ENCODE peak calls at places on chromosomes 11 and 22, in seven cellular contexts. A is heart right ventricle, E is stomach, D is tibial artery, H is GM12865, I is AG04450, J is A549. N is an unnamed sample.

GRCh38 chr11:103234974-103235373 is 125.7 kb downstream of the DYNC2H1 start:
- DNase-seq in A (no peak), E (no peak), D (no peak), H (no peak), I (peak), J (no peak), N (peak)

GRCh38 chr22:30948930-30949342 is 19.6 kb downstream of the MORC2 start:
- DNase-seq in A (no peak), E (no peak), D (no peak), H (no peak), I (no peak), J (peak), N (peak)

GRCh38 chr11:47904048-47904447 is 55.9 kb upstream of the NUP160 start:
- DNase-seq in A (no peak), E (no peak), D (no peak), H (no peak), I (no peak), J (no peak), N (peak)

GRCh38 chr22:46537221-46537945 is at the start of gene CELSR1:
- DNase-seq in A (no peak), E (peak), D (no peak), H (no peak), I (no peak), J (peak), N (peak)

GRCh38 chr11:65743928-65744698 is 23.5 kb upstream of the RNASEH2C start:
- DNase-seq in A (peak), E (peak), D (no peak), H (peak), I (no peak), J (peak), N (peak)

GRCh38 chr11:86519064-86519911 is 144.6 kb downstream of the CCDC81 start:
- DNase-seq in A (no peak), E (no peak), D (no peak), H (no peak), I (peak), J (peak), N (peak)

GRCh38 chr11:108897071-108897481 is 232.2 kb downstream of the DDX10 start:
- DNase-seq in A (no peak), E (no peak), D (no peak), H (no peak), I (no peak), J (no peak), N (no peak)

GRCh38 chr11:119592642-119593041 is 136.4 kb downstream of the NECTIN1 start:
- DNase-seq in A (no peak), E (no peak), D (peak), H (no peak), I (no peak), J (no peak), N (no peak)

GRCh38 chr11:94315664-94316063 is 11.3 kb downstream of the IZUMO1R start:
- DNase-seq in A (no peak), E (no peak), D (no peak), H (no peak), I (peak), J (no peak), N (peak)

GRCh38 chr11:116993599-116993998 is 104.6 kb downstream of the SIK3 start:
- DNase-seq in A (no peak), E (no peak), D (no peak), H (no peak), I (no peak), J (no peak), N (peak)

GRCh38 chr11:41250408-41250807 is 209.0 kb downstream of the LRRC4C start:
- DNase-seq in A (no peak), E (no peak), D (no peak), H (no peak), I (no peak), J (no peak), N (no peak)

GRCh38 chr11:41245184-41245583 is 214.3 kb downstream of the LRRC4C start:
- DNase-seq in A (peak), E (no peak), D (no peak), H (no peak), I (no peak), J (no peak), N (no peak)

GRCh38 chr11:41246399-41246745 is 213.1 kb downstream of the LRRC4C start:
- DNase-seq in A (no peak), E (no peak), D (no peak), H (no peak), I (no peak), J (no peak), N (no peak)

GRCh38 chr11:41245704-41246398 is 213.6 kb downstream of the LRRC4C start:
- DNase-seq in A (no peak), E (no peak), D (no peak), H (peak), I (no peak), J (no peak), N (no peak)
- TF ChIP-seq CTCF in A (peak), E (no peak), D (no peak), H (peak), I (no peak), J (no peak), N (no peak)

DNA sequence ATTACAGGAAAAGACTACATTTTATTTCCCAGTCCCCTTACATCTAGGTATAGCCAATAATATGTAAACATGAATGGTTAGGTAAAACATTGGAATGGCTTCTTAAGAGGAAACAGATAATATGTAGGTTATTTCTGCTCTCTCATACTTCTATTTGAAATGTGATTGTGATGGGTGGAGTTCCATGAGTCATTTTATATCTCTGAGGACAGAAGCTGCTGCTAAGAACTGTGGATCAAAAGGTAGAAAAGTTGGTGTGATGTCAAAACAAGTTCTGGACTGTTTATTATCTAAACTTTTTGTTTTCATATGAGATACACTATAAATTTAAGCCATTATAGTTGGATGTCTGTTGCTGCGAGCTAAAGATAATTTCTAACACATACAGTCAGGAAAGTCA is 799.4 kb upstream of the TENM4 start:
- DNase-seq in A (no peak), E (no peak), D (no peak), H (no peak), I (no peak), J (no peak), N (no peak)
- H3K4me3 ChIP-seq in A (no peak), E (no peak), D (no peak), H (no peak), I (no peak), J (no peak), N (no peak)

GRCh38 chr11:67428052-67429001 is at the start of gene RPS6KB2:
- DNase-seq in A (peak), E (peak), D (peak), H (peak), I (peak), J (peak), N (peak)
- TF ChIP-seq CTCF in A (no peak), E (no peak), D (no peak), H (no peak), I (no peak), J (no peak), N (no peak)

GRCh38 chr22:42327462-42328129 is 57.1 kb upstream of the TCF20 start:
- DNase-seq in A (no peak), E (no peak), D (no peak), H (no peak), I (no peak), J (no peak), N (no peak)

GRCh38 chr22:42330170-42330569 is 59.7 kb upstream of the TCF20 start:
- DNase-seq in A (no peak), E (no peak), D (no peak), H (no peak), I (no peak), J (no peak), N (no peak)

GRCh38 chr22:42330953-42331525 is 60.6 kb upstream of the TCF20 start:
- DNase-seq in A (no peak), E (no peak), D (no peak), H (peak), I (no peak), J (no peak), N (peak)

GRCh38 chr22:42328130-42328821 is 57.8 kb upstream of the TCF20 start:
- DNase-seq in A (no peak), E (no peak), D (no peak), H (no peak), I (no peak), J (no peak), N (no peak)

GRCh38 chr22:42329504-42329903 is 59.1 kb upstream of the TCF20 start:
- DNase-seq in A (no peak), E (no peak), D (no peak), H (no peak), I (no peak), J (no peak), N (no peak)
- H3K4me3 ChIP-seq in A (no peak), E (no peak), D (no peak), H (no peak), I (no peak), J (no peak), N (no peak)

GRCh38 chr22:43826142-43827093 is 14.3 kb upstream of the EFCAB6 start:
- DNase-seq in A (no peak), E (peak), D (peak), H (peak), I (no peak), J (peak), N (peak)
- TF ChIP-seq CTCF in A (peak), E (no peak), D (no peak), H (peak), I (peak), J (peak), N (peak)

GRCh38 chr11:74462009-74462408 is 5.3 kb downstream of the KCNE3 start:
- DNase-seq in A (peak), E (peak), D (peak), H (no peak), I (no peak), J (no peak), N (peak)
- H3K4me3 ChIP-seq in A (peak), E (peak), D (peak), H (no peak), I (no peak), J (no peak), N (no peak)

GRCh38 chr11:67194096-67194495 is 72.2 kb upstream of the GRK2 start:
- DNase-seq in A (no peak), E (no peak), D (no peak), H (no peak), I (no peak), J (no peak), N (no peak)

GRCh38 chr11:67197606-67198005 is 68.7 kb upstream of the GRK2 start:
- DNase-seq in A (no peak), E (no peak), D (no peak), H (no peak), I (no peak), J (no peak), N (no peak)

GRCh38 chr11:67199751-67200150 is 66.5 kb upstream of the GRK2 start:
- DNase-seq in A (no peak), E (no peak), D (no peak), H (no peak), I (no peak), J (no peak), N (no peak)

DNA sequence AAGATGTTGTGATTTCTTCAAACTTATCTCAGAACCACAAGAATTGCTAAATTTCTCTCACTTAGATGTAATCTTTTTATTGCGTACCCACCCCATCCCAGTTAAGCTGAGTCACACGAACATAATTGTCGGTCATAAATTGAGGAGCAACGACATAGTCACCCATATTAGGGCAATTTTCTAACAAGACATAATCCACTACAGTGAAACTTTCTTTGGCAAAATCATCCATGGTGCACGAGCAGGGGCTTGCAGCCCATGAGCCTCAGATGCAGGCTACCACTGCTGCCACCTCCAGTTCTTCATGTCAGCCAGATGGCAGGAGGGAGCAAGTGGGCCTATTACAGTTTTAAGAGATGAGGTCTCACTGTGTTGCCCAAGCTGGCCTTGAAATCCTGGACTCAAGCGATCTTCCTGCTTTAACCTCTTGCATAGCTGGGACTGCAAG is 70.3 kb upstream of the GRK2 start:
- DNase-seq in A (no peak), E (no peak), D (no peak), H (no peak), I (no peak), J (peak), N (peak)
- TF ChIP-seq CTCF in A (no peak), E (no peak), D (no peak), H (no peak), I (no peak), J (no peak), N (no peak)

DNA sequence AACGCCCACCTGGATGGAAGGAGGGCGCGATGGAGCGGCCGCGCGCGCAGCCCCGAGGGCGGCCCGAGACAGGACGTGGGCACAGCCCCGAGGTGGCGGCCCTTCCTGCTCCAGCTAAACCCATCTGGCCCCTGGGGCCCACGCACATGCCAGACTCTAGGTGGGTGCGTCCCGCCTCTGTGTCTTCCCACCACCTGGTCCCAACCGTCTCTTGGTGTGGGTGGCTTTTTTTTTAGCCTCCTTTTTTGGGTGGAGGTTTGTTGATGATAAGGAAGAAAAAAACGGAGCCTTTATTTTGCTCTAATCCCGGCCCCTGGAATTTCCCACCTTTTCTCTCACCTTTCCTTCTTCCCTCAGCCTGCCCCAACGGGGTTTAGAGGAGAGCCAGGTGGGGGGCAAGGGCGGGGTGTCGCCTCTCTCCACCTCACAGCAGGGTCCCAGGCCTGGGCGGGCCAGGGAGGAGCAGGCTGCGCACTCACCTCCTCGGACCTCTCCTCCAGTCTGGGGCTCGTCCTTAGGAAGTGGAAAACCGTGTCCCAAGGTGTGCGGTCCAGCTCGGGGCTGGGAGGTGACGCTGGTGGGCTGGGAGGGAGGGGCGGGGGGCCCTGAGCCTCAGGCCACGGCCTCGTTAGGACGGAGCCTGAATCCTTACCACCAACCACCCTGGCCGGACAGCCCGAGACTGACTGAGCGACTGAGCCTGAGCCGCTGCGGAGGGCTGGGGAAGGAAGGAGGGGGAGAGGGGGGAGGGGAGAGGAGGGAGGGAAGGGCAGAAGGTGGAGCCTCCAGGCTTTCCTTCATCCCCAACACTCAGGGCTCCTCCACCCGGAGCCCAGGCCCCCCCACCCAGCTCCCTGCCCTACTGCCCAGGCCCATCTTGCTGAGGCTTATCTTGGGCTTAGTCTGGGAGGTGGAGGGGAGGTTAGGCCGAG is at the start of gene SOX10:
- DNase-seq in A (no peak), E (no peak), D (no peak), H (no peak), I (no peak), J (no peak), N (no peak)
- H3K4me3 ChIP-seq in A (no peak), E (peak), D (no peak), H (no peak), I (no peak), J (no peak), N (no peak)

DNA sequence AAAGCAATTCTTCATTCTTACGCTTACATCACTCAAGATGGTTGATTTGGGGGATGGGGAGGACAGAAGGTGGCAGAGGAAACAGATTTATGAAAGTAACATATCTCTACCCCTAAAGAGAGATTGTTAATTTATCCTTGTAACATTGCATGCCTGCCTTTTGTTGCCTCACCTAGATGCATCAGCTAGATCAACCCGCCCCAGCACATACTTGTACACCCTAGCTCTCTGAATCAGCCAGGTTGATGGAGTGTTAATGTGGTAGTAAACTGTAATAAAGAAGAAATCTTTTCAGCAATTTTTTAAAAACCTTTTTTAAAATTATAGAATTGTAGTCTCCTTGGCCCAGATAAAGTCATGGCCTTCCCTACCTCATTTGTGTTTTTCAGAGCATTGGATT is 51.5 kb downstream of the EXT2 start:
- DNase-seq in A (no peak), E (no peak), D (no peak), H (no peak), I (no peak), J (no peak), N (no peak)
- TF ChIP-seq CTCF in A (no peak), E (no peak), D (no peak), H (no peak), I (no peak), J (no peak), N (no peak)

GRCh38 chr11:130040281-130040940 is 29.3 kb upstream of the APLP2 start:
- DNase-seq in A (no peak), E (no peak), D (no peak), H (no peak), I (no peak), J (no peak), N (no peak)

GRCh38 chr11:130037881-130038601 is 31.7 kb upstream of the APLP2 start:
- DNase-seq in A (no peak), E (no peak), D (no peak), H (no peak), I (no peak), J (no peak), N (no peak)

GRCh38 chr11:130032931-130033330 is 30.3 kb upstream of the PRDM10 start:
- DNase-seq in A (no peak), E (no peak), D (no peak), H (no peak), I (no peak), J (no peak), N (no peak)

GRCh38 chr11:130042093-130042591 is 27.6 kb upstream of the APLP2 start:
- DNase-seq in A (no peak), E (no peak), D (no peak), H (no peak), I (peak), J (peak), N (peak)

DNA sequence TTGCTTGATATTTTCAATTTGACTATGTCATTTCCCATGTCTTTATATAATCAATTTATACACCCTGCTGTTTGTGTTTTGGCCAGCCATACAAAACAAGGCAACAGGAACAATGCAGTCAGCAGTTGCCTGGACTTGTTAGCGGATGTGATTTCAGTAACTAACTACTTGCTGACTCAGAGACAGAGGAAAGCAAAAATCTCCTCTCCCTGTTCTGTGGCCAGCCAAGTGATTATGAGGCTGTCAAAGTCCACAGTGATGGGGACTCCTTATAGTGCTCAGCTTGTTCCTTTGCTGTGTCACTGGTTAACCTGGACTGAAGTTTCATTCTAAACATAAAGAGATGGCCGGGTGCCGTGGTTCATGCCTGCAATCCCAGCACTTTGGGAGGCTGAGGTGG is 32.6 kb upstream of the APLP2 start:
- DNase-seq in A (no peak), E (no peak), D (no peak), H (no peak), I (no peak), J (peak), N (peak)
- H3K4me3 ChIP-seq in A (no peak), E (no peak), D (no peak), H (no peak), I (no peak), J (no peak), N (no peak)

N was measured in foreskin fibroblast.